ENCODE peak calls at places on chromosome 15, in six cellular contexts. Z is HepG2, V is A549, G is upper lobe of left lung, H is GM12878, E is K562. C is an unnamed sample.

GRCh38 chr15:64634020-64634419 is 141.4 kb downstream of the RBPMS2 start:
- ATAC-seq in Z (peak; percentile 57), V (peak; percentile 10), G (no peak), H (peak; percentile 91), E (peak; percentile 51), C (no peak)

GRCh38 chr15:37028609-37029287 is 71.6 kb downstream of the MEIS2 start:
- ATAC-seq in Z (no peak), V (no peak), G (no peak), H (peak; percentile 60), E (no peak), C (no peak)

GRCh38 chr15:67167131-67167530 is 87.3 kb downstream of the AAGAB start:
- ATAC-seq in Z (no peak), V (peak; percentile 4), G (no peak), H (no peak), E (no peak), C (no peak)

GRCh38 chr15:34993877-34994276 is 5.8 kb upstream of the ZNF770 start:
- ATAC-seq in Z (no peak), V (no peak), G (no peak), H (peak; percentile 95), E (no peak), C (no peak)

GRCh38 chr15:32651229-32651837 is 9.8 kb downstream of the SCG5 start:
- ATAC-seq in Z (peak; percentile 93), V (peak; percentile 96), G (peak; percentile 85), H (peak; percentile 99), E (peak; percentile 97), C (peak; percentile 68)

GRCh38 chr15:88897456-88898194 is 2.3 kb upstream of the HAPLN3 start:
- ATAC-seq in Z (peak; percentile 91), V (peak; percentile 81), G (peak; percentile 97), H (peak; percentile 90), E (peak; percentile 98), C (peak; percentile 95)

GRCh38 chr15:88986949-88987589 is 73.9 kb upstream of the MFGE8 start:
- ATAC-seq in Z (peak; percentile 71), V (peak; percentile 50), G (no peak), H (no peak), E (peak; percentile 36), C (no peak)

GRCh38 chr15:35751421-35752133 is 205.6 kb upstream of the DPH6 start:
- ATAC-seq in Z (peak; percentile 82), V (peak; percentile 89), G (no peak), H (peak; percentile 88), E (peak; percentile 93), C (peak; percentile 65)

GRCh38 chr15:91866971-91867372 is 13.5 kb downstream of the SLCO3A1 start:
- ATAC-seq in Z (no peak), V (peak; percentile 51), G (peak; percentile 92), H (no peak), E (no peak), C (peak; percentile 46)

GRCh38 chr15:36053746-36054145 is 507.8 kb upstream of the DPH6 start:
- ATAC-seq in Z (no peak), V (no peak), G (no peak), H (no peak), E (no peak), C (no peak)

GRCh38 chr15:101499863-101500713 is 10.6 kb upstream of the PCSK6 start:
- ATAC-seq in Z (no peak), V (no peak), G (no peak), H (peak; percentile 63), E (no peak), C (peak; percentile 32)

GRCh38 chr15:83747718-83748110 is 93.8 kb downstream of the ADAMTSL3 start:
- ATAC-seq in Z (no peak), V (no peak), G (no peak), H (no peak), E (no peak), C (no peak)

GRCh38 chr15:78049691-78050440 is 27.6 kb downstream of the TBC1D2B start:
- ATAC-seq in Z (no peak), V (no peak), G (peak; percentile 25), H (peak; percentile 92), E (no peak), C (peak; percentile 40)

GRCh38 chr15:39918688-39919385 is 1.2 kb downstream of the GPR176 start:
- ATAC-seq in Z (no peak), V (no peak), G (no peak), H (no peak), E (no peak), C (no peak)

GRCh38 chr15:97944724-97945123 is 15.8 kb upstream of the ARRDC4 start:
- ATAC-seq in Z (no peak), V (no peak), G (no peak), H (no peak), E (no peak), C (no peak)

GRCh38 chr15:58981808-58982475 is 5.5 kb upstream of the RNF111 start:
- ATAC-seq in Z (no peak), V (no peak), G (no peak), H (peak; percentile 17), E (no peak), C (no peak)

GRCh38 chr15:29138260-29138659 is 131.4 kb downstream of the NSMCE3 start:
- ATAC-seq in Z (no peak), V (no peak), G (no peak), H (no peak), E (no peak), C (no peak)

DNA sequence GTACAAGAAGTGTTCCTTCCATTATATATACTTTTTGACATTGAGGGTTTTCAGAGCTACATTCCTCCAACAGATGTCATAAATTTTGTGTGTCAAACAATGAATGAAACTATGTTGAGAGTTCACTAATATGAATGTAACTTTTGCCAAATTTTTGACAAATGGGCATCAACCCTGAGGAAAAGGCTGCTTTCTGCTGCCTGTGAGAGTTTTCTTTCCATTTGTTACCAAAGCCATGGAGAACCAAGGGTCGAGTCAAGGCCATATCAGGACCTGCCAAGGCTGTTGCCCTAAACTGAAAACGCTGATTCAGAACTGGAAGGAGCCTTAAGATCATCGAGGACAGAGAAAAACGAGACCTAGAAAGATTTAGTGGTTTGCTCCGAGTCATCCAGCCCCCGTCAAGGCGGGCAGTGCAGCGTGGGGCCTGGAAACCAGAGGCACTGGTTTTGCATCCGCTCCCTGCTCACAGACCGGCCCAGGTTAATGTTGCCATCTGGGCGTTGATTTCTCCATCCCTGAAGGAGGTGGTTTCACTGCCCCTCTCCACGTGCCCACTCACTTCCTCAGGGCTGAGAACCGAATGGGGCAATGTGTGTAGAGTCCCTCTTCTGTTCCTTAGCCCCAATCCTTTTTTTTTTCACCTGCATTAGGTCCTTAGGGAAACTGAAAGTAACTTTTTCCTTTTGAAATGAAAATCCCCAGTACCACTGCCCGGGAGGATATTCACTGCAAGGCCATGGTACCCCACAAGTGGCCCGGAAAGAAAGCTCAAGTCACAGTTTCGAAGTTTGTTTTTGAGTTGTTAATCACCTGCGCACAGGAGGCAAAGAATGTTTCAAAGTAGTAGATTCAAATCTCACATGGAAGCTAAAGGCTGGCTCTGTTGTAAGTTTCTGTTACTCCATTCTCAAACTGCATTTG is 32.8 kb downstream of the TPM1 start:
- ATAC-seq in Z (no peak), V (peak; percentile 0), G (no peak), H (no peak), E (peak; percentile 9), C (peak; percentile 66)
- TF ChIP-seq EP300 in Z (no peak), V (no peak), G (no peak), H (no peak), E (no peak), C (no peak)

GRCh38 chr15:55527150-55527549 is 19.1 kb upstream of the DNAAF4 start:
- ATAC-seq in Z (peak; percentile 72), V (no peak), G (no peak), H (no peak), E (no peak), C (no peak)

GRCh38 chr15:55522741-55523450 is 14.9 kb upstream of the DNAAF4 start:
- ATAC-seq in Z (no peak), V (no peak), G (no peak), H (no peak), E (no peak), C (no peak)

GRCh38 chr15:55530861-55531313 is 22.9 kb upstream of the DNAAF4 start:
- ATAC-seq in Z (no peak), V (peak; percentile 53), G (peak; percentile 71), H (peak; percentile 20), E (no peak), C (no peak)

DNA sequence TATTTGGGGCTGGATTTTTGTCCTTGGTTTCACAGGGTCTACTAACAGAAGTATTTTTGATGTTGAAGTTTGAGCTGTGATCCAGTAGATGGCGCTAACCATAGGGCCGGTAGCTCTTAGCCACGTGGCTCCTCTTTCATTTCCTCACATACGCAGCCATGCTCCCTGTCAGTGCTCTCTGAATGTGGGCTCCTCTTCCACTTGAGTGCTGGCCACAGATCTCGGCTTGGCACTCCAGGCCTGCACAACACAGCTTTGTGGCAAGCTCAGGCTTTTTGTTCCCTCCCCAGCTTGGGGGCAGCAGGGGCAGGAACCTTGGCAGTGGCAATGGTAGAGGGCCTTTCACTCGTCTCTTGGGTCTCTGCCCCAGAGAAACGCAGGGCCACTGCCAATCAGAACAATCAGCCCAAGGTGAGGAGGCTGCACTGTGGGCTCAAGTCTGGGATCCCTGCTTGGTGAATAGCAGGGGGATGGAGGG is 18.6 kb upstream of the DNAAF4 start:
- ATAC-seq in Z (peak; percentile 94), V (peak; percentile 85), G (peak; percentile 83), H (peak; percentile 90), E (peak; percentile 89), C (no peak)
- TF ChIP-seq EP300 in Z (no peak), V (no peak), G (no peak), H (no peak), E (no peak), C (no peak)

DNA sequence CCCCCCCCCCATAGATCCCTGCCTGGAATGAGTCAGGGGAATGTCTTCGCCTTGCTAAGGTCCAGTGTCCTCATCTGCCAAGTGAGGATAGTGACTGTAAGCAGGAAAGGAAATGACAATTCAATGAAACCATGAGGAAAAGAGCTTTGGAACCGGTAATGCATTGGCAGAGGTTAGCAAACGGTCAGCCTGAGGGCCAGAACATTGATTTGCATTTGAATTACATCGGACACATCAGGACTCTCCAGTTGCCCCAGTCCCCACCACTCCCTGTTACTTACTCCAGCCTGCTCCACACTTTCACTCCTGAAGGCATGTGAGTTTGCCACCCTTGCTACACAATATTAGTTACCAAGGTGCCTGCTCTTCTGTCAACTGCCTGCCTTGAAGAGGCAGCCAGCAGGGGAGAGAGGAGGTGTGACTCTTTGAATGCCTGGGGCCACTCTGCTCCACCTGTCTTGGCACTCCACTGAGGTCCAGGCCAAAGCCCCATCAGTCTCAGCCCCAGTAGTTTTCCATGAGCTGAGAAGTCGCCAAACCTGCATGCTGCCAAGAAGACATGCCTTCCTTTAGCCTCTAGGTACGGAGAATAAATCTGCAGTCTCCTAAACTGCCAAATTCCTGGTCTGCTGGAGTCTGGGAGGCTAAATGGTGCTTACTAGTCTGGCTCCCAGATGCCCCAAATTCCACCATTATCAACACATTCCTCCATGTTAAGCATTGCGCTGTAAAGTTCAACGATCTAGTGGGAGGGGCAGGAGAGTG is 191.7 kb upstream of the TLE3 start:
- ATAC-seq in Z (peak; percentile 44), V (peak; percentile 24), G (peak; percentile 69), H (no peak), E (no peak), C (peak; percentile 74)
- TF ChIP-seq EP300 in Z (no peak), V (no peak), G (no peak), H (no peak), E (no peak), C (no peak)

GRCh38 chr15:90790561-90790960 is 73.4 kb downstream of the BLM start:
- ATAC-seq in Z (no peak), V (no peak), G (no peak), H (no peak), E (no peak), C (no peak)

GRCh38 chr15:90782450-90782849 is 65.3 kb downstream of the BLM start:
- ATAC-seq in Z (no peak), V (no peak), G (no peak), H (no peak), E (peak; percentile 32), C (no peak)

GRCh38 chr15:90789496-90789895 is 72.3 kb downstream of the BLM start:
- ATAC-seq in Z (no peak), V (no peak), G (no peak), H (no peak), E (no peak), C (no peak)

GRCh38 chr15:90790057-90790456 is 72.9 kb downstream of the BLM start:
- ATAC-seq in Z (no peak), V (no peak), G (no peak), H (no peak), E (no peak), C (no peak)

GRCh38 chr15:90787881-90788280 is 70.7 kb downstream of the BLM start:
- ATAC-seq in Z (no peak), V (no peak), G (no peak), H (no peak), E (no peak), C (no peak)
- TF ChIP-seq EP300 in Z (no peak), V (no peak), G (no peak), H (no peak), E (no peak), C (no peak)

C was measured in gastroesophageal sphincter.